ENCODE peak calls at places on chromosomes 4 and X, in ten cellular contexts. One of them, this sample, is unnamed.

GRCh38 chr4:70306101-70306500 is 28.7 kb upstream of the CABS1 start:
- DNase-seq in nephron progenitor cell: no peak
- DNase-seq in stomach: no peak
- DNase-seq in breast epithelium: no peak
- DNase-seq in fibroblast of mammary gland: no peak
- DNase-seq in dorsolateral prefrontal cortex: no peak
- DNase-seq in HFF-Myc: no peak
- DNase-seq in AG10803: no peak
- DNase-seq in CD4-positive, alpha-beta T cell: no peak
- DNase-seq in bronchial epithelial cell: no peak
- DNase-seq in this sample: no peak

GRCh38 chrX:38675856-38676255 is 114.5 kb downstream of the TSPAN7 start:
- DNase-seq in nephron progenitor cell: no peak
- DNase-seq in stomach: no peak
- DNase-seq in breast epithelium: no peak
- DNase-seq in fibroblast of mammary gland: no peak
- DNase-seq in dorsolateral prefrontal cortex: no peak
- DNase-seq in HFF-Myc: no peak
- DNase-seq in AG10803: no peak
- DNase-seq in CD4-positive, alpha-beta T cell: no peak
- DNase-seq in bronchial epithelial cell: no peak
- DNase-seq in this sample: no peak

GRCh38 chrX:44872319-44872816 is 620 bp upstream of the KDM6A start:
- DNase-seq in nephron progenitor cell: no peak
- DNase-seq in stomach: peak; percentile 61
- DNase-seq in breast epithelium: peak; percentile 30
- DNase-seq in fibroblast of mammary gland: peak; percentile 22
- DNase-seq in dorsolateral prefrontal cortex: no peak
- DNase-seq in HFF-Myc: no peak
- DNase-seq in AG10803: no peak
- DNase-seq in CD4-positive, alpha-beta T cell: peak; percentile 24
- DNase-seq in bronchial epithelial cell: no peak
- DNase-seq in this sample: no peak

GRCh38 chr4:140448162-140448561 is 20.7 kb upstream of the CLGN start:
- DNase-seq in nephron progenitor cell: no peak
- DNase-seq in stomach: no peak
- DNase-seq in breast epithelium: no peak
- DNase-seq in fibroblast of mammary gland: no peak
- DNase-seq in dorsolateral prefrontal cortex: no peak
- DNase-seq in HFF-Myc: no peak
- DNase-seq in AG10803: no peak
- DNase-seq in CD4-positive, alpha-beta T cell: no peak
- DNase-seq in bronchial epithelial cell: peak; percentile 49
- DNase-seq in this sample: no peak

GRCh38 chrX:119240356-119240755 is 4.3 kb downstream of the PGRMC1 start:
- DNase-seq in nephron progenitor cell: no peak
- DNase-seq in stomach: no peak
- DNase-seq in breast epithelium: no peak
- DNase-seq in fibroblast of mammary gland: peak; percentile 91
- DNase-seq in dorsolateral prefrontal cortex: no peak
- DNase-seq in HFF-Myc: peak; percentile 53
- DNase-seq in AG10803: peak; percentile 89
- DNase-seq in CD4-positive, alpha-beta T cell: no peak
- DNase-seq in bronchial epithelial cell: no peak
- DNase-seq in this sample: peak; percentile 76

GRCh38 chr4:23888421-23889319 is 1.2 kb downstream of the PPARGC1A start:
- DNase-seq in nephron progenitor cell: peak; percentile 8
- DNase-seq in stomach: no peak
- DNase-seq in breast epithelium: no peak
- DNase-seq in fibroblast of mammary gland: peak; percentile 59
- DNase-seq in dorsolateral prefrontal cortex: no peak
- DNase-seq in HFF-Myc: no peak
- DNase-seq in AG10803: peak; percentile 68
- DNase-seq in CD4-positive, alpha-beta T cell: no peak
- DNase-seq in bronchial epithelial cell: peak; percentile 57
- DNase-seq in this sample: no peak

GRCh38 chr4:119627267-119628190 is 1.1 kb downstream of the PDE5A start:
- DNase-seq in nephron progenitor cell: peak; percentile 75
- DNase-seq in stomach: peak; percentile 51
- DNase-seq in breast epithelium: peak; percentile 42
- DNase-seq in fibroblast of mammary gland: peak; percentile 28
- DNase-seq in dorsolateral prefrontal cortex: no peak
- DNase-seq in HFF-Myc: no peak
- DNase-seq in AG10803: peak; percentile 34
- DNase-seq in CD4-positive, alpha-beta T cell: peak; percentile 44
- DNase-seq in bronchial epithelial cell: no peak
- DNase-seq in this sample: peak; percentile 70

GRCh38 chrX:106649523-106650428 is 38.0 kb downstream of the RADX start:
- DNase-seq in nephron progenitor cell: no peak
- DNase-seq in stomach: no peak
- DNase-seq in breast epithelium: no peak
- DNase-seq in fibroblast of mammary gland: no peak
- DNase-seq in dorsolateral prefrontal cortex: no peak
- DNase-seq in HFF-Myc: no peak
- DNase-seq in AG10803: no peak
- DNase-seq in CD4-positive, alpha-beta T cell: no peak
- DNase-seq in bronchial epithelial cell: no peak
- DNase-seq in this sample: no peak

GRCh38 chr4:168645933-168646768 is 149.3 kb downstream of the PALLD start:
- DNase-seq in nephron progenitor cell: no peak
- DNase-seq in stomach: no peak
- DNase-seq in breast epithelium: no peak
- DNase-seq in fibroblast of mammary gland: no peak
- DNase-seq in dorsolateral prefrontal cortex: no peak
- DNase-seq in HFF-Myc: no peak
- DNase-seq in AG10803: no peak
- DNase-seq in CD4-positive, alpha-beta T cell: no peak
- DNase-seq in bronchial epithelial cell: no peak
- DNase-seq in this sample: no peak

GRCh38 chr4:65580551-65580950 is 89.7 kb downstream of the EPHA5 start:
- DNase-seq in nephron progenitor cell: no peak
- DNase-seq in stomach: no peak
- DNase-seq in breast epithelium: no peak
- DNase-seq in fibroblast of mammary gland: peak; percentile 7
- DNase-seq in dorsolateral prefrontal cortex: no peak
- DNase-seq in HFF-Myc: no peak
- DNase-seq in AG10803: no peak
- DNase-seq in CD4-positive, alpha-beta T cell: no peak
- DNase-seq in bronchial epithelial cell: no peak
- DNase-seq in this sample: no peak
- TF ChIP-seq CTCF in nephron progenitor cell: no peak
- TF ChIP-seq CTCF in stomach: no peak
- TF ChIP-seq CTCF in breast epithelium: no peak
- TF ChIP-seq CTCF in fibroblast of mammary gland: no peak
- TF ChIP-seq CTCF in dorsolateral prefrontal cortex: no peak
- TF ChIP-seq CTCF in HFF-Myc: no peak
- TF ChIP-seq CTCF in AG10803: no peak
- TF ChIP-seq CTCF in CD4-positive, alpha-beta T cell: no peak
- TF ChIP-seq CTCF in bronchial epithelial cell: no peak
- TF ChIP-seq CTCF in this sample: no peak

GRCh38 chr4:53346920-53347852 is 18.7 kb downstream of the SCFD2 start:
- DNase-seq in nephron progenitor cell: no peak
- DNase-seq in stomach: no peak
- DNase-seq in breast epithelium: no peak
- DNase-seq in fibroblast of mammary gland: peak; percentile 62
- DNase-seq in dorsolateral prefrontal cortex: no peak
- DNase-seq in HFF-Myc: no peak
- DNase-seq in AG10803: peak; percentile 82
- DNase-seq in CD4-positive, alpha-beta T cell: no peak
- DNase-seq in bronchial epithelial cell: peak; percentile 82
- DNase-seq in this sample: no peak
- TF ChIP-seq CTCF in nephron progenitor cell: no peak
- TF ChIP-seq CTCF in stomach: no peak
- TF ChIP-seq CTCF in breast epithelium: no peak
- TF ChIP-seq CTCF in fibroblast of mammary gland: no peak
- TF ChIP-seq CTCF in dorsolateral prefrontal cortex: no peak
- TF ChIP-seq CTCF in HFF-Myc: no peak
- TF ChIP-seq CTCF in AG10803: peak; percentile 41
- TF ChIP-seq CTCF in CD4-positive, alpha-beta T cell: no peak
- TF ChIP-seq CTCF in bronchial epithelial cell: no peak
- TF ChIP-seq CTCF in this sample: peak; percentile 10

DNA sequence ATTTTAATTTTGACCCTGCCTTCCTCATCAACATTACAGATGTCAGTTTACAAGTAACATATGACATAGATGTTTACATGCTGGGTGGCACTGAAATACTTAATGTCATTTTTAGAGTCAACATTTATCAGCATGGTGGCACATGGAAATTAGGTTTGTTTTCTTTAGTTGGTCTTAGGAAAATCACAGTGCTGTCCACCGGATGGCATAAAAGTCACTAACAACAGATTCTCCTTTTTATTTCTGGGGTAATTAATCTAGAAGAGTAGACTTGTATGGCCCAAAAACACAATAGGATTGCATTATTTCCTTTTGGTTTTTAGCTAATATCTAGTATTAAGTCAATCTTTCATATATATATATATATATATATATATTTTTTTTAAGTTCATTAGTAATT is 88.6 kb upstream of the HHIP start:
- DNase-seq in nephron progenitor cell: no peak
- DNase-seq in stomach: no peak
- DNase-seq in breast epithelium: no peak
- DNase-seq in fibroblast of mammary gland: peak; percentile 33
- DNase-seq in dorsolateral prefrontal cortex: no peak
- DNase-seq in HFF-Myc: no peak
- DNase-seq in AG10803: no peak
- DNase-seq in CD4-positive, alpha-beta T cell: no peak
- DNase-seq in bronchial epithelial cell: no peak
- DNase-seq in this sample: no peak
- TF ChIP-seq CTCF in nephron progenitor cell: no peak
- TF ChIP-seq CTCF in stomach: no peak
- TF ChIP-seq CTCF in breast epithelium: no peak
- TF ChIP-seq CTCF in fibroblast of mammary gland: no peak
- TF ChIP-seq CTCF in dorsolateral prefrontal cortex: no peak
- TF ChIP-seq CTCF in HFF-Myc: no peak
- TF ChIP-seq CTCF in AG10803: no peak
- TF ChIP-seq CTCF in CD4-positive, alpha-beta T cell: no peak
- TF ChIP-seq CTCF in bronchial epithelial cell: no peak
- TF ChIP-seq CTCF in this sample: peak; percentile 3

GRCh38 chr4:183758735-183759447 is 99.8 kb downstream of the TRAPPC11 start:
- DNase-seq in nephron progenitor cell: no peak
- DNase-seq in stomach: no peak
- DNase-seq in breast epithelium: no peak
- DNase-seq in fibroblast of mammary gland: no peak
- DNase-seq in dorsolateral prefrontal cortex: no peak
- DNase-seq in HFF-Myc: no peak
- DNase-seq in AG10803: no peak
- DNase-seq in CD4-positive, alpha-beta T cell: no peak
- DNase-seq in bronchial epithelial cell: no peak
- DNase-seq in this sample: no peak

GRCh38 chr4:183760326-183760725 is 101.2 kb downstream of the TRAPPC11 start:
- DNase-seq in nephron progenitor cell: no peak
- DNase-seq in stomach: no peak
- DNase-seq in breast epithelium: no peak
- DNase-seq in fibroblast of mammary gland: no peak
- DNase-seq in dorsolateral prefrontal cortex: no peak
- DNase-seq in HFF-Myc: no peak
- DNase-seq in AG10803: no peak
- DNase-seq in CD4-positive, alpha-beta T cell: no peak
- DNase-seq in bronchial epithelial cell: no peak
- DNase-seq in this sample: no peak

GRCh38 chr4:183757105-183757504 is 98.0 kb downstream of the TRAPPC11 start:
- DNase-seq in nephron progenitor cell: no peak
- DNase-seq in stomach: no peak
- DNase-seq in breast epithelium: peak; percentile 57
- DNase-seq in fibroblast of mammary gland: no peak
- DNase-seq in dorsolateral prefrontal cortex: no peak
- DNase-seq in HFF-Myc: no peak
- DNase-seq in AG10803: no peak
- DNase-seq in CD4-positive, alpha-beta T cell: no peak
- DNase-seq in bronchial epithelial cell: peak; percentile 29
- DNase-seq in this sample: no peak

GRCh38 chr4:183758006-183758734 is 99.1 kb downstream of the TRAPPC11 start:
- DNase-seq in nephron progenitor cell: peak; percentile 56
- DNase-seq in stomach: no peak
- DNase-seq in breast epithelium: no peak
- DNase-seq in fibroblast of mammary gland: peak; percentile 21
- DNase-seq in dorsolateral prefrontal cortex: no peak
- DNase-seq in HFF-Myc: no peak
- DNase-seq in AG10803: no peak
- DNase-seq in CD4-positive, alpha-beta T cell: no peak
- DNase-seq in bronchial epithelial cell: no peak
- DNase-seq in this sample: no peak
- TF ChIP-seq CTCF in nephron progenitor cell: peak; percentile 47
- TF ChIP-seq CTCF in stomach: no peak
- TF ChIP-seq CTCF in breast epithelium: no peak
- TF ChIP-seq CTCF in fibroblast of mammary gland: peak; percentile 38
- TF ChIP-seq CTCF in dorsolateral prefrontal cortex: no peak
- TF ChIP-seq CTCF in HFF-Myc: peak; percentile 43
- TF ChIP-seq CTCF in AG10803: peak; percentile 17
- TF ChIP-seq CTCF in CD4-positive, alpha-beta T cell: no peak
- TF ChIP-seq CTCF in bronchial epithelial cell: peak; percentile 28
- TF ChIP-seq CTCF in this sample: no peak

GRCh38 chr4:1777822-1778641 is 15.1 kb upstream of the FGFR3 start:
- DNase-seq in nephron progenitor cell: peak; percentile 81
- DNase-seq in stomach: no peak
- DNase-seq in breast epithelium: no peak
- DNase-seq in fibroblast of mammary gland: no peak
- DNase-seq in dorsolateral prefrontal cortex: no peak
- DNase-seq in HFF-Myc: no peak
- DNase-seq in AG10803: peak; percentile 27
- DNase-seq in CD4-positive, alpha-beta T cell: no peak
- DNase-seq in bronchial epithelial cell: peak; percentile 49
- DNase-seq in this sample: no peak
- TF ChIP-seq CTCF in nephron progenitor cell: no peak
- TF ChIP-seq CTCF in stomach: no peak
- TF ChIP-seq CTCF in breast epithelium: no peak
- TF ChIP-seq CTCF in fibroblast of mammary gland: no peak
- TF ChIP-seq CTCF in dorsolateral prefrontal cortex: no peak
- TF ChIP-seq CTCF in HFF-Myc: no peak
- TF ChIP-seq CTCF in AG10803: peak; percentile 13
- TF ChIP-seq CTCF in CD4-positive, alpha-beta T cell: no peak
- TF ChIP-seq CTCF in bronchial epithelial cell: peak; percentile 12
- TF ChIP-seq CTCF in this sample: peak; percentile 5

This sample was measured in AG09319.